ENCODE peak calls at places on chromosomes 1 and 21, in five cellular contexts. One of them, this sample, is unnamed. For H3K36me3, the result is how much of the 10 kb centered on the place peaks cover.

GRCh38 chr1:192442736-192443135 is 125.9 kb downstream of the RGS21 start:
- DNase-seq in HCT116: no peak
- DNase-seq in A673: no peak
- DNase-seq in right lobe of liver: no peak
- DNase-seq in heart left ventricle: no peak
- DNase-seq in this sample: no peak

GRCh38 chr1:198883184-198883583 is 244.3 kb downstream of the PTPRC start:
- DNase-seq in heart left ventricle: no peak
- DNase-seq in A673: no peak
- DNase-seq in HCT116: no peak
- DNase-seq in right lobe of liver: no peak
- DNase-seq in this sample: no peak

GRCh38 chr1:154497026-154497806 is 4.8 kb upstream of the TDRD10 start:
- DNase-seq in A673: no peak
- DNase-seq in HCT116: no peak
- DNase-seq in heart left ventricle: peak
- DNase-seq in right lobe of liver: peak
- DNase-seq in this sample: no peak

GRCh38 chr1:150282558-150282958 is 204 bp downstream of the CIART start:
- DNase-seq in right lobe of liver: peak
- DNase-seq in A673: no peak
- DNase-seq in heart left ventricle: no peak
- DNase-seq in HCT116: no peak
- DNase-seq in this sample: no peak

GRCh38 chr1:184935919-184936798 is 38.1 kb downstream of the NIBAN1 start:
- DNase-seq in heart left ventricle: no peak
- DNase-seq in A673: no peak
- DNase-seq in right lobe of liver: no peak
- DNase-seq in HCT116: no peak
- DNase-seq in this sample: no peak

GRCh38 chr1:163195728-163196448 is 6.8 kb downstream of the RGS5 start:
- DNase-seq in heart left ventricle: no peak
- DNase-seq in A673: peak
- DNase-seq in HCT116: peak
- DNase-seq in right lobe of liver: no peak
- DNase-seq in this sample: no peak

GRCh38 chr1:210218047-210218446 is 14.5 kb upstream of the SERTAD4 start:
- DNase-seq in HCT116: no peak
- DNase-seq in A673: no peak
- DNase-seq in right lobe of liver: no peak
- DNase-seq in heart left ventricle: no peak
- DNase-seq in this sample: no peak

GRCh38 chr1:7085521-7085920 is 300.3 kb downstream of the CAMTA1 start:
- DNase-seq in HCT116: no peak
- DNase-seq in A673: no peak
- DNase-seq in right lobe of liver: no peak
- DNase-seq in heart left ventricle: no peak
- DNase-seq in this sample: no peak

GRCh38 chr1:37056201-37056764 is 22.0 kb upstream of the GRIK3 start:
- DNase-seq in A673: no peak
- DNase-seq in right lobe of liver: no peak
- DNase-seq in heart left ventricle: no peak
- DNase-seq in HCT116: no peak
- DNase-seq in this sample: no peak

GRCh38 chr21:29299906-29300546 is 1.3 kb downstream of the BACH1 start:
- DNase-seq in right lobe of liver: peak
- DNase-seq in A673: peak
- DNase-seq in heart left ventricle: peak
- DNase-seq in HCT116: peak
- DNase-seq in this sample: peak

GRCh38 chr1:223245983-223246382 is 102.9 kb upstream of the TLR5 start:
- DNase-seq in HCT116: no peak
- DNase-seq in heart left ventricle: no peak
- DNase-seq in right lobe of liver: no peak
- DNase-seq in A673: no peak
- DNase-seq in this sample: no peak

GRCh38 chr1:205488074-205488723 is 16.3 kb upstream of the CDK18 start:
- DNase-seq in heart left ventricle: peak
- DNase-seq in right lobe of liver: peak
- DNase-seq in HCT116: peak
- DNase-seq in A673: peak
- DNase-seq in this sample: no peak

GRCh38 chr1:113978863-113979702 is at the start of gene OLFML3:
- DNase-seq in A673: peak
- DNase-seq in heart left ventricle: peak
- DNase-seq in right lobe of liver: peak
- DNase-seq in HCT116: peak
- DNase-seq in this sample: peak

GRCh38 chr21:41228006-41228370 is 60.0 kb downstream of the BACE2 start:
- DNase-seq in HCT116: no peak
- DNase-seq in heart left ventricle: no peak
- DNase-seq in right lobe of liver: no peak
- DNase-seq in A673: no peak
- DNase-seq in this sample: no peak

GRCh38 chr1:108016451-108016920 is 51.5 kb upstream of the VAV3 start:
- DNase-seq in A673: peak
- DNase-seq in HCT116: no peak
- DNase-seq in right lobe of liver: no peak
- DNase-seq in heart left ventricle: no peak
- DNase-seq in this sample: peak

GRCh38 chr1:201715801-201716741 is 112.9 kb upstream of the IPO9 start:
- DNase-seq in HCT116: no peak
- DNase-seq in A673: no peak
- DNase-seq in right lobe of liver: no peak
- DNase-seq in heart left ventricle: no peak
- DNase-seq in this sample: no peak

GRCh38 chr21:22536511-22536910 is 1538.3 kb downstream of the NCAM2 start:
- DNase-seq in HCT116: no peak
- DNase-seq in A673: peak
- DNase-seq in heart left ventricle: no peak
- DNase-seq in right lobe of liver: no peak
- DNase-seq in this sample: no peak

GRCh38 chr1:6956488-6957159 is 171.4 kb downstream of the CAMTA1 start:
- DNase-seq in A673: no peak
- DNase-seq in heart left ventricle: no peak
- DNase-seq in HCT116: no peak
- DNase-seq in right lobe of liver: no peak
- DNase-seq in this sample: no peak

GRCh38 chr21:39009587-39010225 is 173.5 kb downstream of the PSMG1 start:
- DNase-seq in A673: no peak
- DNase-seq in HCT116: no peak
- DNase-seq in right lobe of liver: no peak
- DNase-seq in heart left ventricle: no peak
- DNase-seq in this sample: no peak

GRCh38 chr1:153688283-153688682 is 9.8 kb downstream of the NPR1 start:
- DNase-seq in A673: no peak
- DNase-seq in right lobe of liver: no peak
- DNase-seq in HCT116: no peak
- DNase-seq in heart left ventricle: no peak
- DNase-seq in this sample: no peak

GRCh38 chr1:14140800-14141526 is 441.0 kb downstream of the PRDM2 start:
- DNase-seq in A673: no peak
- DNase-seq in right lobe of liver: no peak
- DNase-seq in HCT116: no peak
- DNase-seq in heart left ventricle: peak
- DNase-seq in this sample: no peak

GRCh38 chr1:26932536-26932935 is 11.0 kb downstream of the NUDC start:
- DNase-seq in HCT116: no peak
- DNase-seq in A673: no peak
- DNase-seq in heart left ventricle: no peak
- DNase-seq in right lobe of liver: no peak
- DNase-seq in this sample: no peak

GRCh38 chr1:212482352-212483153 is 49.8 kb downstream of the NENF start:
- DNase-seq in right lobe of liver: no peak
- DNase-seq in heart left ventricle: no peak
- DNase-seq in A673: no peak
- DNase-seq in HCT116: no peak
- DNase-seq in this sample: no peak

GRCh38 chr1:29122987-29123870 is 474 bp downstream of the TMEM200B start:
- DNase-seq in HCT116: no peak
- DNase-seq in right lobe of liver: peak
- DNase-seq in heart left ventricle: peak
- DNase-seq in A673: no peak
- DNase-seq in this sample: no peak

GRCh38 chr1:207904377-207904902 is 6.5 kb downstream of the CD34 start:
- DNase-seq in right lobe of liver: no peak
- DNase-seq in HCT116: no peak
- DNase-seq in A673: no peak
- DNase-seq in heart left ventricle: no peak
- DNase-seq in this sample: no peak

GRCh38 chr1:100959502-100960060 is 63.7 kb downstream of the SLC30A7 start:
- DNase-seq in heart left ventricle: no peak
- DNase-seq in right lobe of liver: no peak
- DNase-seq in A673: no peak
- DNase-seq in HCT116: no peak
- DNase-seq in this sample: no peak

GRCh38 chr1:119653839-119654170 is 5.7 kb upstream of the ZNF697 start:
- DNase-seq in heart left ventricle: no peak
- DNase-seq in HCT116: no peak
- DNase-seq in A673: no peak
- DNase-seq in right lobe of liver: no peak
- DNase-seq in this sample: no peak

GRCh38 chr1:234554157-234554477 is 55.9 kb downstream of the IRF2BP2 start:
- DNase-seq in HCT116: no peak
- DNase-seq in A673: no peak
- DNase-seq in heart left ventricle: no peak
- DNase-seq in right lobe of liver: no peak
- DNase-seq in this sample: no peak

GRCh38 chr21:44527156-44527982 is 12.6 kb downstream of the KRTAP10-1 start:
- DNase-seq in right lobe of liver: peak
- DNase-seq in HCT116: no peak
- DNase-seq in A673: no peak
- DNase-seq in heart left ventricle: peak
- DNase-seq in this sample: peak

GRCh38 chr1:225565845-225566244 is 87.1 kb downstream of the ENAH start:
- DNase-seq in right lobe of liver: no peak
- DNase-seq in HCT116: no peak
- DNase-seq in heart left ventricle: no peak
- DNase-seq in A673: no peak
- DNase-seq in this sample: no peak

GRCh38 chr1:225572422-225572821 is 80.5 kb downstream of the ENAH start:
- DNase-seq in right lobe of liver: no peak
- DNase-seq in A673: no peak
- DNase-seq in HCT116: no peak
- DNase-seq in heart left ventricle: no peak
- DNase-seq in this sample: no peak

GRCh38 chr1:225573216-225573615 is 79.7 kb downstream of the ENAH start:
- DNase-seq in A673: peak
- DNase-seq in right lobe of liver: no peak
- DNase-seq in heart left ventricle: no peak
- DNase-seq in HCT116: no peak
- DNase-seq in this sample: no peak

GRCh38 chr1:225567789-225568188 is 85.1 kb downstream of the ENAH start:
- DNase-seq in A673: peak
- DNase-seq in right lobe of liver: no peak
- DNase-seq in HCT116: no peak
- DNase-seq in heart left ventricle: no peak
- DNase-seq in this sample: no peak
- TF ChIP-seq CTCF in A673: peak
- TF ChIP-seq CTCF in right lobe of liver: no peak
- TF ChIP-seq CTCF in HCT116: peak
- TF ChIP-seq CTCF in heart left ventricle: no peak
- TF ChIP-seq CTCF in this sample: no peak

GRCh38 chr21:36791150-36791549 is 92.2 kb downstream of the SIM2 start:
- DNase-seq in A673: no peak
- DNase-seq in right lobe of liver: no peak
- DNase-seq in HCT116: no peak
- DNase-seq in heart left ventricle: no peak
- DNase-seq in this sample: no peak

GRCh38 chr21:36784942-36785341 is 86.0 kb downstream of the SIM2 start:
- DNase-seq in heart left ventricle: peak
- DNase-seq in HCT116: no peak
- DNase-seq in A673: no peak
- DNase-seq in right lobe of liver: no peak
- DNase-seq in this sample: no peak

GRCh38 chr21:36785615-36786014 is 86.7 kb downstream of the SIM2 start:
- DNase-seq in A673: no peak
- DNase-seq in heart left ventricle: no peak
- DNase-seq in right lobe of liver: no peak
- DNase-seq in HCT116: no peak
- DNase-seq in this sample: no peak

GRCh38 chr21:36790616-36791015 is 91.7 kb downstream of the SIM2 start:
- DNase-seq in right lobe of liver: no peak
- DNase-seq in heart left ventricle: no peak
- DNase-seq in HCT116: no peak
- DNase-seq in A673: no peak
- DNase-seq in this sample: no peak

GRCh38 chr21:36788116-36788515 is 89.2 kb downstream of the SIM2 start:
- DNase-seq in right lobe of liver: no peak
- DNase-seq in HCT116: peak
- DNase-seq in heart left ventricle: no peak
- DNase-seq in A673: peak
- DNase-seq in this sample: no peak
- H3K27ac ChIP-seq in right lobe of liver: no peak
- H3K27ac ChIP-seq in HCT116: no peak
- H3K27ac ChIP-seq in heart left ventricle: no peak
- H3K27ac ChIP-seq in A673: peak
- H3K27ac ChIP-seq in this sample: peak

GRCh38 chr1:151364996-151365395 is 7.5 kb downstream of the SELENBP1 start:
- DNase-seq in right lobe of liver: no peak
- DNase-seq in heart left ventricle: no peak
- DNase-seq in HCT116: no peak
- DNase-seq in A673: no peak
- DNase-seq in this sample: no peak
- H3K36me3 ChIP-seq in right lobe of liver: under half
- H3K36me3 ChIP-seq in heart left ventricle: under half
- H3K36me3 ChIP-seq in HCT116: under half
- H3K36me3 ChIP-seq in A673: under half
- H3K36me3 ChIP-seq in this sample: under half

DNA sequence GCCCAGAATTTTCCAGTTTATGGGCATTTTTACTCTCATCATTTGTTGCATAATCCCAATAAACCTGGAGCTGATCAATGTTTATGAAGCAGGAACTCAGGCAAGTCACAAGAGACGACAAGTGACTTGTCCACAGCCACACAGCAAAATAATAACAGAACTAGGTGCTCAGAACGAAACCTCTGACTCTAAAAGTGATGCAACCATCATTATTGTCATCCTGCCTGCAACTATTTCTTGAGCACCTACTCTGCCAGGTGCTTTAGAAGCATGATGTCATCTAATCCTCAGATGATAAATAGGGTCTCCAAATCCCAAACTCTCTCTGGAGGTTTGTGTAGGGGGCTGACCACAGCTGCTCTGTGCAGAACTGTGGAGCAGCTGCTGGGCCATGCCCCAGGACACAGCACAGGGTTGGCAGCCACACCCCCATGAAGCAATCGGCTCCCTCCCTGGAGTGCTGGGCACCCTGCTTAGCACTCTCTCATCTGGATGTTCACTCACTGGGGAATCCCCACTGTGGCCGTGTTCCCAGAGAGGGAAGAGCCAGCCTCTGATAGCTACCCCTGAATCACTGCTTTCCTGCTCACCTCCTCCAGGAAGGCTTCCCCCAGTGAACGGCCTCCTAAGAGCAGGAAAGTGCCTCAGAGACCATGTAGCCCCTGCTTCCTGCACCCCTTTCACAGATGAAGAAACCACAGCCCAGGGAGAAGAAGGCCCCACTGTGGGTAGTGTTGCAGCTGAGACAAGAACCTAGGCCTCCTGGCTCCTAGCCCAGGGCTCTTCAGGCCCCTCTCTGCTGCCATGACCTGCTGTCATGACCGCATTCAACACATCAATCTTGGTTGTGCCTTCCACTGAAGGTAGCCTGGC is 2.1 kb downstream of the TTC22 start:
- DNase-seq in heart left ventricle: no peak
- DNase-seq in A673: no peak
- DNase-seq in HCT116: no peak
- DNase-seq in right lobe of liver: peak
- DNase-seq in this sample: no peak
- TF ChIP-seq CTCF in heart left ventricle: no peak
- TF ChIP-seq CTCF in A673: no peak
- TF ChIP-seq CTCF in HCT116: no peak
- TF ChIP-seq CTCF in right lobe of liver: no peak
- TF ChIP-seq CTCF in this sample: no peak

This sample was measured in RWPE2.